ENCODE peak calls at places on chromosome 2, in seven cellular contexts. D is body of pancreas, U is choroid plexus epithelial cell, H is neural progenitor cell, W is HFF-Myc, P is OCI-LY7, I is mucosa of descending colon. C is an unnamed sample.

GRCh38 chr2:1787799-1788477 is 43.6 kb upstream of the PXDN start:
- DNase-seq in H (no peak), D (peak), W (no peak), P (no peak), I (no peak), U (no peak), C (no peak)

GRCh38 chr2:194104687-194105086 is 1552.3 kb upstream of the SLC39A10 start:
- DNase-seq in D (no peak), W (no peak), U (no peak), I (no peak), P (peak), H (no peak), C (no peak)

GRCh38 chr2:236867441-236868260 is 218.0 kb upstream of the COPS8 start:
- DNase-seq in P (no peak), H (no peak), W (peak), D (no peak), I (no peak), U (no peak), C (no peak)

GRCh38 chr2:157192445-157193423 is 64.8 kb upstream of the GALNT5 start:
- DNase-seq in W (no peak), I (no peak), U (peak), D (no peak), P (no peak), H (no peak), C (no peak)

GRCh38 chr2:150911766-150912280 is 349.8 kb downstream of the RBM43 start:
- DNase-seq in D (peak), W (peak), H (no peak), I (peak), U (peak), P (no peak), C (peak)

GRCh38 chr2:241271641-241272297 is 43.7 kb downstream of the HDLBP start:
- DNase-seq in H (peak), U (peak), I (peak), D (peak), P (no peak), W (no peak), C (peak)

GRCh38 chr2:217887841-217888665 is 114.7 kb downstream of the TNS1 start:
- DNase-seq in U (peak), I (no peak), H (no peak), W (no peak), P (no peak), D (peak), C (peak)

GRCh38 chr2:60717691-60718090 is 38.4 kb upstream of the PAPOLG start:
- DNase-seq in H (no peak), I (peak), U (no peak), P (no peak), D (no peak), W (no peak), C (no peak)

GRCh38 chr2:109516445-109517117 is 97.2 kb downstream of the SEPTIN10 start:
- DNase-seq in P (no peak), H (peak), D (no peak), U (peak), W (no peak), I (peak), C (peak)

GRCh38 chr2:135050132-135050531 is 2.0 kb upstream of the RAB3GAP1 start:
- DNase-seq in D (no peak), I (no peak), U (no peak), W (no peak), H (no peak), P (no peak), C (no peak)

GRCh38 chr2:111037136-111037535 is 83.6 kb upstream of the BCL2L11 start:
- DNase-seq in H (no peak), W (no peak), D (no peak), I (no peak), U (no peak), P (peak), C (no peak)

GRCh38 chr2:180761224-180761623 is 219.2 kb upstream of the UBE2E3 start:
- DNase-seq in P (no peak), W (peak), I (no peak), H (no peak), D (no peak), U (peak), C (peak)

GRCh38 chr2:17059452-17059851 is 393.8 kb upstream of the CYRIA start:
- DNase-seq in W (no peak), P (no peak), H (no peak), U (no peak), I (no peak), D (no peak), C (no peak)

GRCh38 chr2:54158311-54158710 is 42.9 kb downstream of the ACYP2 start:
- DNase-seq in I (no peak), P (no peak), W (peak), D (no peak), U (no peak), H (no peak), C (no peak)

GRCh38 chr2:157996799-157997198 is 104.9 kb upstream of the UPP2 start:
- DNase-seq in U (no peak), D (no peak), I (no peak), P (no peak), H (no peak), W (no peak), C (no peak)

GRCh38 chr2:40734797-40735196 is 282.9 kb upstream of the SLC8A1 start:
- DNase-seq in I (no peak), U (peak), D (no peak), H (no peak), P (no peak), W (peak), C (peak)

GRCh38 chr2:215830313-215830712 is 183.0 kb downstream of the MREG start:
- DNase-seq in I (peak), P (no peak), D (no peak), W (no peak), H (no peak), U (peak), C (peak)

GRCh38 chr2:54042908-54043620 is 72.3 kb upstream of the PSME4 start:
- DNase-seq in H (no peak), I (no peak), W (no peak), U (no peak), D (no peak), P (no peak), C (no peak)

GRCh38 chr2:180910831-180911665 is 69.4 kb upstream of the UBE2E3 start:
- DNase-seq in W (no peak), P (no peak), I (no peak), H (peak), D (no peak), U (no peak), C (peak)

GRCh38 chr2:162477011-162477410 is 133.1 kb downstream of the GCA start:
- DNase-seq in H (no peak), P (no peak), W (no peak), U (peak), I (no peak), D (peak), C (peak)

GRCh38 chr2:186544255-186544675 is 45.6 kb upstream of the ITGAV start:
- DNase-seq in I (no peak), W (peak), H (peak), D (no peak), U (peak), P (no peak), C (peak)

GRCh38 chr2:116719841-116720240 is 1094.7 kb upstream of the DDX18 start:
- DNase-seq in P (no peak), I (no peak), W (no peak), U (peak), D (no peak), H (no peak), C (peak)

GRCh38 chr2:28702415-28702859 is 49.2 kb upstream of the PPP1CB start:
- DNase-seq in W (no peak), H (no peak), P (no peak), D (peak), I (no peak), U (no peak), C (no peak)

GRCh38 chr2:180202591-180202990 is 195.5 kb upstream of the CWC22 start:
- DNase-seq in H (no peak), P (no peak), D (no peak), W (no peak), U (peak), I (peak), C (peak)

GRCh38 chr2:222311321-222311977 is 12.7 kb upstream of the PAX3 start:
- DNase-seq in U (peak), P (no peak), W (no peak), I (no peak), D (no peak), H (peak), C (no peak)

GRCh38 chr2:50611261-50612020 is 420.5 kb downstream of the NRXN1 start:
- DNase-seq in D (no peak), P (no peak), W (no peak), I (no peak), H (no peak), U (peak), C (no peak)

GRCh38 chr2:186459009-186459408 is 27.1 kb upstream of the ZC3H15 start:
- DNase-seq in I (no peak), U (peak), D (no peak), P (peak), H (peak), W (no peak), C (peak)

GRCh38 chr2:45013229-45014015 is 4.2 kb upstream of the SIX2 start:
- DNase-seq in I (no peak), D (no peak), U (no peak), P (no peak), H (peak), W (no peak), C (no peak)
- H3K4me3 ChIP-seq in I (no peak), D (peak), U (peak), P (no peak), H (peak), W (peak), C (peak)

DNA sequence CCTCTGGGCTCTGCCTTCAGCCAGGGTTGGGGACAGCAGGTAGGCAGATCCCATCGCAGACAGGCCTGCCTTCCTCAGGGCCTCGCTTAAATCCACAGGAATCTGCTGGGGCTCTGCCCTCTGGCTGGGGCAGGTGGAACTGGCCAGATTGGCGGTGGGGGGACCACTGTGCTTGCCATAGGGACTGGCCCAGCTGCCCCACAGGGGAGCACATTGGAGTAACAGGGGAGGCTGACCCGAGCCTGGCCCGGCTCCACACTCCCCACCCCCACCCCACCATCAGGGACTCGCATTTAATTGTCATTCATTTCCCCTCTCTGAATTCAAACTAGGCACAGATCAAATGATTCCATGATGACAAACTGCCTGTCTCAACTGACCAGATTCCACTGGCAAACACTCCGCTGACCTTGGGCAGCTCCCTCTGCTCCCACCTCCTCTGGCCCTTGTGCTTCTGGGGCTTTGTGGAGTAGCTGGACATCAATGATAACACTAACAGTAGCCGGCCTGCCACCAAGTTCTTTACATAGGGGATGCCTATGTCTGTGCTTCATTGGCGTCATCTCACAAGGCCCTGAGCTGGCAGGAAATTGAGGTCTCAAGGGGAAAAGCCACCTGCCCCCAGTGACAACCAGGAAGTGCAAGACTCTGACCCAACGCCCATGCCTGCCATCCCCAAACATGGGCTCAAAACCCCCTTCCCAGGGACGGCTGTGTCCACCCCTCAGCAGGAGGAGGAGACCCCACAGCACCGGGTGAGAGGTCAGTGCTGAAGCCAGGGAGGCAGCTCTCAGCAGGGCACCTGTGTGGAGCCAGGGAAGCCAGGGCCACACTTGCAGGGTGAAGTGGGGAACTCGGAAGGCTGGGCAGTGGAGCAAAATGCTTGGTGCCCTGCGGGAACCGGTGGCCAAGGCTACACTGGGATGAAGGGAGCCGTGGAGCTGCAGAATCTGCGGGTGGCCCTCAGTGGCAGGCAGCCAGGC is 2.1 kb upstream of the B3GNT7 start:
- DNase-seq in U (no peak), P (peak), H (peak), I (no peak), D (no peak), W (no peak), C (no peak)
- TF ChIP-seq CTCF in U (peak), P (peak), H (peak), I (peak), D (no peak), W (peak), C (peak)

GRCh38 chr2:219429958-219430586 is 4.6 kb upstream of the SPEG start:
- DNase-seq in D (no peak), W (no peak), I (no peak), P (no peak), H (no peak), U (no peak), C (no peak)
- H3K4me3 ChIP-seq in D (no peak), W (no peak), I (no peak), P (no peak), H (no peak), U (no peak), C (no peak)

GRCh38 chr2:106868199-106868598 is 17.8 kb downstream of the ST6GAL2 start:
- DNase-seq in W (no peak), U (no peak), D (no peak), H (peak), I (peak), P (no peak), C (no peak)
- TF ChIP-seq CTCF in W (peak), U (peak), D (peak), H (peak), I (no peak), P (peak), C (no peak)

GRCh38 chr2:113174369-113174735 is 581 bp downstream of the PSD4 start:
- DNase-seq in U (no peak), D (no peak), P (peak), W (no peak), H (no peak), I (no peak), C (no peak)
- H3K4me3 ChIP-seq in U (no peak), D (no peak), P (peak), W (no peak), H (no peak), I (no peak), C (no peak)

DNA sequence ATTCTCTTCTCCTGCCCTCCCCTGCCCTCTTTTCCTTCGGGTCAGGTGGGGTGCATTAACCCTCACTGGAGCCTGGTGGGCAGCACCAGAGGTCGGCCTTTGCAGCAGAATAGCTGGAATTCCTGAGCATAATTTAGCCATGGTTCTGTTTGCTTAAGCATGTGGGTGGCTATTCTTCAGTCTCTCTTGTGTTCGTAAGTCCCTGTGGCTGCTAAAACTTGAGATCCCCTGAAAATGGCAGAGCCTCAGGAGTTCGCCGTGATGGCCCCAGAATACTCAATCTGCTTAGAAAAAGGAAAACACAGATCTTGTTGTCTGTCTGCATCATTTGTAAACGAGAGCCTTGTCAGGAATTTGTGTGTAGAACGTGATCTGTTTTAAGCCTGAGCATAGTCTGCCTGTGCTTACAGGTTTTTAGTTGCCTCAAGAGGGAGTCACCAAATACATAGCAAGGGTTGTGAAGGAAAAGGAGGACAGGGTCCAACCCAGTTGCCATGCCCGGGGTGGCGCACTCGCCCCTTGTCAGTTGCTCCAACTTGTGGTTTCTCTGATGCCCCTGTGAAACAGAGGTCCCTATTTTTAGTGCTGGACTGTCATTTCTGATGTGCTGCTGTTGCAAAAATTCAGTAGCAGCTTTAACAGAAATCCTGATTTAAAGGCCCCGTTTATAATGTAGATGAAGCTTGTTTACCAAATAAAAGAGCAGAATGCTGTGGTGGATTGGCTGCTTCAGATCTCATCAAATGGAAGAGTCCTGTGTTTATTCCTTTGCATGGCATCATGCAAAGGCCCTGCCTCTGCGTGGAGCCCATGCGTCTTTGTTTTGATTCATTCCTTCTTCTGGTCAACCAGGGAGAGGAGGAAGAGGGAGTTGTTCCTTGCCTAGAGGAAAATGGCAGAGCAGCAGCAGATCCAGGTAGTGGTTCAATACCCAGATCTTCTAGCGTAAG is 74.8 kb downstream of the WDSUB1 start:
- DNase-seq in I (no peak), H (peak), U (peak), D (no peak), W (no peak), P (no peak), C (no peak)
- TF ChIP-seq CTCF in I (no peak), H (peak), U (peak), D (no peak), W (no peak), P (no peak), C (no peak)

DNA sequence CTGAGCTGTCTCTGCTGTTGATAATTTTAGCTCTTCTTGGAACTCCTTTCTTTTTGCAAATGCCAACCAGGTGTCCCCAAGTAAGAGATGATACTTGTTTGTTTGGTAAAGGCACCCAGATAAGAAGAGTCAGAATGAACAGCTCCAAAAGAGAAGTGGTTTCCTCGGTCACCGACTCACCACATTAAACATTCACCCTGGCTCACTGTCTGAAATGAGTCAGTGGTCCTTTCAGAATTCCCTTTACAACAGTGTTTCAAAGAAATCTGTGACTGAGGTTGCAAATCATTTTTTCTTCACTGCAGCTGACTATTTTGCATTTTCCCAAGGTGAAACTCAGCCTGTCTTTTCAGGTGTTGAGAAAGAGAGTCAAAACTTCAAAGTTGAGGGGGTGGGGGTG is 16.2 kb upstream of the CXCR4 start:
- DNase-seq in W (no peak), I (no peak), D (no peak), U (no peak), H (no peak), P (peak), C (no peak)
- H3K4me3 ChIP-seq in W (no peak), I (no peak), D (no peak), U (no peak), H (no peak), P (peak), C (no peak)